ENCODE peak calls at places on chromosomes 4 and X, in five cellular contexts. E is body of pancreas, T is hepatocyte, X is heart left ventricle, K is OCI-LY7. L is an unnamed sample.

GRCh38 chr4:88803600-88804096 is 106.0 kb upstream of the NAP1L5 start:
- DNase-seq in E (peak; percentile 55), T (peak; percentile 50), X (peak; percentile 20), K (no peak), L (peak; percentile 83)

GRCh38 chrX:69759921-69760625 is 144.2 kb downstream of the EDA start:
- DNase-seq in X (no peak), E (no peak), K (no peak), T (no peak), L (no peak)

GRCh38 chr4:110196206-110196870 is 2.1 kb downstream of the ELOVL6 start:
- DNase-seq in E (peak; percentile 40), T (peak; percentile 74), X (peak; percentile 43), K (peak; percentile 67), L (peak; percentile 45)

GRCh38 chrX:106874075-106874474 is 29.1 kb downstream of the RIPPLY1 start:
- DNase-seq in X (no peak), K (peak; percentile 43), E (no peak), T (peak; percentile 44), L (peak; percentile 19)

GRCh38 chrX:103488332-103488731 is 31.0 kb downstream of the RAB40A start:
- DNase-seq in T (no peak), K (peak; percentile 1), E (no peak), X (no peak), L (no peak)

GRCh38 chrX:38880460-38880859 is 79.2 kb downstream of the MID1IP1 start:
- DNase-seq in X (no peak), E (peak; percentile 29), T (peak; percentile 32), K (peak; percentile 29), L (peak; percentile 40)

GRCh38 chr4:175106301-175106700 is 188.1 kb downstream of the ADAM29 start:
- DNase-seq in E (no peak), X (no peak), T (no peak), K (no peak), L (no peak)

GRCh38 chr4:83115000-83115399 is 471 bp upstream of the PLAC8 start:
- DNase-seq in K (no peak), E (no peak), T (no peak), X (no peak), L (peak; percentile 51)

GRCh38 chr4:71537551-71538065 is 198.8 kb downstream of the SLC4A4 start:
- DNase-seq in X (no peak), T (no peak), K (no peak), E (no peak), L (no peak)

GRCh38 chr4:186158021-186158859 is 33.1 kb upstream of the CYP4V2 start:
- DNase-seq in X (no peak), E (no peak), T (peak; percentile 5), K (no peak), L (no peak)

GRCh38 chr4:7358100-7358735 is 76.5 kb downstream of the PSAPL1 start:
- DNase-seq in E (no peak), T (peak; percentile 42), K (no peak), X (peak; percentile 77), L (no peak)

GRCh38 chr4:23902203-23902602 is 12.4 kb upstream of the PPARGC1A start:
- DNase-seq in E (no peak), X (no peak), T (no peak), K (no peak), L (no peak)

GRCh38 chrX:110795645-110796510 is at the start of gene CHRDL1:
- DNase-seq in K (no peak), X (peak; percentile 23), T (peak; percentile 31), E (peak; percentile 51), L (no peak)

GRCh38 chrX:107674480-107675364 is 46.4 kb downstream of the PRPS1 start:
- DNase-seq in E (peak; percentile 49), T (peak; percentile 72), X (peak; percentile 74), K (peak; percentile 11), L (peak; percentile 19)

GRCh38 chrX:108353452-108353851 is 84.8 kb downstream of the COL4A6 start:
- DNase-seq in K (no peak), E (no peak), X (no peak), T (no peak), L (no peak)

GRCh38 chr4:3793545-3793944 is 27.4 kb downstream of the ADRA2C start:
- DNase-seq in K (no peak), X (no peak), T (no peak), E (no peak), L (no peak)

GRCh38 chr4:21113496-21114213 is 413.4 kb downstream of the PACRGL start:
- DNase-seq in K (no peak), E (no peak), X (no peak), T (peak; percentile 8), L (no peak)

GRCh38 chr4:175499735-175500352 is 312.2 kb downstream of the GPM6A start:
- DNase-seq in K (no peak), X (no peak), T (no peak), E (no peak), L (no peak)

GRCh38 chr4:9904976-9905587 is 116.2 kb downstream of the SLC2A9 start:
- DNase-seq in K (no peak), T (no peak), X (peak; percentile 58), E (no peak), L (no peak)

GRCh38 chrX:64428371-64428770 is 33.1 kb upstream of the MTMR8 start:
- DNase-seq in X (no peak), T (no peak), K (no peak), E (no peak), L (no peak)

GRCh38 chr4:8295471-8295870 is 25.9 kb downstream of the HTRA3 start:
- DNase-seq in T (no peak), K (no peak), X (no peak), E (no peak), L (no peak)

GRCh38 chrX:53594354-53594753 is 92.2 kb downstream of the HUWE1 start:
- DNase-seq in E (no peak), T (no peak), K (no peak), X (no peak), L (no peak)

GRCh38 chr4:51901363-51901762 is 58.4 kb downstream of the DCUN1D4 start:
- DNase-seq in T (no peak), X (no peak), K (no peak), E (no peak), L (no peak)

GRCh38 chrX:16838202-16839066 is 31.7 kb downstream of the RBBP7 start:
- DNase-seq in K (no peak), X (peak; percentile 58), E (peak; percentile 26), T (peak; percentile 27), L (no peak)

GRCh38 chr4:68865178-68865638 is 49.4 kb downstream of the UGT2B10 start:
- DNase-seq in K (no peak), X (no peak), T (no peak), E (peak; percentile 43), L (peak; percentile 31)

GRCh38 chrX:17559728-17560379 is 177.4 kb upstream of the SCML1 start:
- DNase-seq in K (no peak), X (no peak), E (peak; percentile 29), T (peak; percentile 25), L (no peak)

GRCh38 chr4:10437735-10438134 is 19.5 kb downstream of the ZNF518B start:
- DNase-seq in X (no peak), K (no peak), T (no peak), E (no peak), L (no peak)

GRCh38 chr4:68724426-68724825 is 54.0 kb upstream of the UGT2B15 start:
- DNase-seq in X (no peak), K (no peak), T (no peak), E (no peak), L (peak; percentile 72)

GRCh38 chr4:40196724-40197281 is at the start of gene RHOH:
- DNase-seq in T (no peak), X (no peak), K (peak; percentile 93), E (no peak), L (peak; percentile 45)

GRCh38 chrX:106481341-106481740 is 130.4 kb upstream of the RADX start:
- DNase-seq in X (peak; percentile 21), E (peak; percentile 60), T (peak; percentile 79), K (peak; percentile 46), L (peak; percentile 69)

GRCh38 chr4:186144596-186145569 is 40.4 kb downstream of the FAM149A start:
- DNase-seq in T (peak; percentile 80), E (peak; percentile 60), K (no peak), X (peak; percentile 71), L (peak; percentile 42)

GRCh38 chr4:3344596-3344995 is 51.8 kb downstream of the RGS12 start:
- DNase-seq in E (no peak), X (no peak), K (no peak), T (no peak), L (no peak)

GRCh38 chr4:11724731-11725130 is 296.0 kb upstream of the HS3ST1 start:
- DNase-seq in T (no peak), X (no peak), K (no peak), E (no peak), L (no peak)

GRCh38 chrX:54824195-54824594 is 16.6 kb downstream of the MAGED2 start:
- DNase-seq in T (no peak), X (no peak), E (no peak), K (no peak), L (no peak)
- H3K27ac ChIP-seq in T (no peak overlapping the region), X (no peak overlapping the region), E (no peak overlapping the region), K (no peak overlapping the region), L (no peak overlapping the region)

DNA sequence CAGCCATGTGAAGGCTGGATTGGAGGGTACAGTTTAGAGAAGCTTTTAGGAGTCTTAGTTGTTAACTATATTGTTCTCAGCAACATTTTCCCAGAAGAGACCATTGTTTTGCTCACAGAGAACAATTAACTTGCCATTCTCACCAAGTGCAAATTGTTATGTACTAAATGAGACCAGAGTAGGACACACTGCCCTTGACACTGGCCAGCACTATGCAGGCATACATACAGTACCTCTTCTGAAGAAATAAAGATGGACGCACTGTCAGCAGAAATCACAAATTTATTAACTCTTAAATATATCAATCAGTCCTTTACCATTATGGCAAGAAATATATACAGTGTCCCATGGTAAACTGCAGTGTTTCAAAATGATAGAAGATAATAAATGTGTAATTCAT is 309.4 kb downstream of the CAMK2D start:
- DNase-seq in X (no peak), E (no peak), T (no peak), K (no peak), L (no peak)
- H3K4me1 ChIP-seq in X (peaks cover 16% of the 10 kb centered on the region), E (no peaks in the 10 kb centered on the region), T (no peaks in the 10 kb centered on the region), K (peaks cover 13% of the 10 kb centered on the region), L (no peaks in the 10 kb centered on the region)

DNA sequence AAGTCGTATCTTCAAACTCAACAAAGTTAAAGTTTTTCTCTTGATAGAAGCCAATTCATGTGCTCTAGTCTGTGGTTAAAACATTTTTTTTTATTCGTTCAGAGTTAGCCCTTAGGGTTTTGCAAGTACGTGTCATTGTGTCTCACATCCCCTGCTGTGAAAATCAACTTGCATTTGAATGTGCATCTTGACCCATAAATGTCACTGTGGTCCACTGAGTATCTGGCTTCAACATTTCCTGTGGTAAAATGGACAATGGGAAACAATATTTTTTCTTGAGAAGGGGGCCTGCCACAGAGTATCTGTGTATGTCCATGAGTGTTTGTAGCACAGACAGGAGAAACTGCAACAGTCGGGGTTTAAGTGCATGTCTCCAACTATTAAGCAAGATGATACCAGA is 554.8 kb upstream of the TENM3 start:
- DNase-seq in X (no peak), K (no peak), E (no peak), T (no peak), L (no peak)
- H3K27ac ChIP-seq in X (no peak overlapping the region), K (no peak overlapping the region), E (no peak overlapping the region), T (no peak overlapping the region), L (no peak overlapping the region)

DNA sequence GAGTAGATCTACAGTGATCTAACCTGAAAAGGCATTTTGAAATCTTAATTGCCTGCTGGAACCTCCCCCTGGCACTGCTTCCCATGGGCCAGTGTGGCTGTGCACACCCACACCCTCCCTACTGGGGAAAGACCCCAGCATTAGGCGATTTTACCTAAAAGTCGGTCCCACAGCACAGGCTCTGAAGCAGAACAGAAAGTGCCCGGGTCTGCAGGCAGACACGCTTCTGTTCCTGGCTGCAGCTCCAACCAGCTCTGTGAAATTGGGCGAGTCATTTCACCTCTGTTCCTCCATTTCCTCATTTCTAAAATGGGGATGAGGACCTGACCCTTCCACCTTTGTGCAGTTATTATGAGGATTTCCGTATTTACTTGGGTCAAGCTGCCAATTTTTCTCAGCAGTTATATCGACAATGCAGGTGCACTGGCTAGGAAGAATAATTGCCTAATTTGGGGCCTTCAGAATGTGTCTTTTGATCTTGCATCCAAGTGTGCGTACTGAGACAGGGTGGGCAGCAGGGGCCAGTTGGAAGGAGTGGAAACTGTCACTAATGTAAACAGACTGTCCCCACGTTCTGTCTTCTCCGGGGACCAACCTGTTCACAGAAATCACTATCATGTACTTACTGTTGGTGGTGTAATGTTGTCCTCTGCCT is 7.1 kb downstream of the KLF3 start:
- DNase-seq in K (no peak), T (no peak), X (no peak), E (peak; percentile 28), L (no peak)
- H3K4me1 ChIP-seq in K (peaks cover 4% of the 10 kb centered on the region), T (peaks cover 83% of the 10 kb centered on the region), X (peaks cover 75% of the 10 kb centered on the region), E (peaks cover 85% of the 10 kb centered on the region), L (peaks cover 2% of the 10 kb centered on the region)